ENCODE peak calls at places on chromosomes 11 and 22, in seven cellular contexts. T, L, Q, R, A, I and D are unnamed samples.

GRCh38 chr11:27720277-27720830 is 20.1 kb upstream of the BDNF start:
- DNase-seq in I (peak), R (no peak), L (no peak), A (peak), Q (peak), T (no peak), D (no peak)

GRCh38 chr11:35058318-35058717 is 80.7 kb upstream of the CD44 start:
- DNase-seq in A (no peak), I (no peak), T (no peak), L (no peak), R (no peak), Q (no peak), D (no peak)

GRCh38 chr11:20367313-20367948 is 3.9 kb downstream of the HTATIP2 start:
- DNase-seq in Q (peak), T (no peak), R (no peak), A (peak), I (peak), L (peak), D (peak)

GRCh38 chr11:72684236-72684912 is 10.2 kb upstream of the PDE2A start:
- DNase-seq in A (peak), R (no peak), Q (peak), L (no peak), I (peak), T (no peak), D (peak)

GRCh38 chr11:119248750-119249670 is 42.9 kb downstream of the CBL start:
- DNase-seq in T (no peak), I (no peak), Q (no peak), R (no peak), A (no peak), L (no peak), D (no peak)

GRCh38 chr22:36562261-36562835 is 33.4 kb upstream of the EIF3D start:
- DNase-seq in T (no peak), A (peak), Q (peak), L (no peak), R (no peak), I (peak), D (no peak)

GRCh38 chr11:68045900-68046299 is 7.1 kb downstream of the TCIRG1 start:
- DNase-seq in R (peak), I (no peak), T (no peak), L (no peak), Q (no peak), A (no peak), D (no peak)

GRCh38 chr11:698493-699115 is 3.0 kb downstream of the TMEM80 start:
- DNase-seq in Q (no peak), I (no peak), R (no peak), A (no peak), T (no peak), L (no peak), D (no peak)

GRCh38 chr11:73236879-73237278 is 18.8 kb downstream of the P2RY2 start:
- DNase-seq in L (no peak), A (peak), T (no peak), Q (peak), I (peak), R (no peak), D (no peak)